ENCODE peak calls at places on chromosomes 12 and 14, in five cellular contexts. F is A549; M is kidney; E is stimulated activated CD8-positive, alpha-beta memory T cell treated with anti-CD3 and anti-CD28 coated beads, Interleukin-15, amount 100 ng/mL, for 4 hours; P is IMR-90. Y is an unnamed sample.

GRCh38 chr12:98127336-98127679 is 388.1 kb upstream of the TMPO start:
- DNase-seq in P (no peak), M (no peak), E (no peak), F (no peak), Y (no peak)

GRCh38 chr14:93788557-93789365 is 476 bp upstream of the PRIMA1 start:
- DNase-seq in P (no peak), F (peak), M (no peak), E (no peak), Y (peak)

GRCh38 chr12:46585854-46586621 is 213.5 kb upstream of the SLC38A2 start:
- DNase-seq in M (no peak), P (peak), F (peak), E (no peak), Y (no peak)

GRCh38 chr14:23097786-23098185 is 2.5 kb downstream of the C14orf119 start:
- DNase-seq in M (no peak), E (no peak), F (no peak), P (no peak), Y (no peak)

GRCh38 chr12:69415471-69416275 is 54.5 kb upstream of the FRS2 start:
- DNase-seq in E (no peak), P (peak), F (peak), M (no peak), Y (peak)

GRCh38 chr14:72948481-72949138 is 22.3 kb downstream of the DCAF4 start:
- DNase-seq in F (peak), P (peak), E (peak), M (peak), Y (peak)

GRCh38 chr12:124790650-124791400 is 72.8 kb downstream of the SCARB1 start:
- DNase-seq in P (no peak), E (no peak), M (no peak), F (no peak), Y (no peak)

GRCh38 chr12:7935773-7936581 is at the start of gene SLC2A3:
- DNase-seq in P (peak), E (peak), M (no peak), F (peak), Y (peak)

GRCh38 chr12:108691995-108692808 is 39.1 kb downstream of the CORO1C start:
- DNase-seq in M (no peak), F (peak), E (no peak), P (peak), Y (peak)

GRCh38 chr12:78087363-78087675 is 256.6 kb downstream of the NAV3 start:
- DNase-seq in F (no peak), M (no peak), E (no peak), P (peak), Y (no peak)